ENCODE peak calls at places on chromosomes 6 and 20, in six cellular contexts. E is IMR-90; I is psoas muscle; B is heart right ventricle; H is heart left ventricle; G is CD8-positive, alpha-beta T cell. P is an unnamed sample.

GRCh38 chr20:53334861-53335260 is 258.8 kb downstream of the ZNF217 start:
- DNase-seq in H (no peak), B (no peak), E (no peak), I (no peak), G (no peak), P (no peak)

GRCh38 chr20:36932476-36933426 is 18.8 kb downstream of the SAMHD1 start:
- DNase-seq in E (peak; percentile 59), I (no peak), G (no peak), B (no peak), H (no peak), P (no peak)

GRCh38 chr6:41573268-41573667 is 27.1 kb downstream of the FOXP4 start:
- DNase-seq in B (no peak), G (no peak), H (no peak), I (no peak), E (no peak), P (no peak)

GRCh38 chr20:35312348-35312747 is 20.1 kb upstream of the FAM83C start:
- DNase-seq in E (peak; percentile 96), G (no peak), I (no peak), H (no peak), B (no peak), P (no peak)

GRCh38 chr6:146154197-146154596 is 125.3 kb downstream of the GRM1 start:
- DNase-seq in E (no peak), G (no peak), B (no peak), I (no peak), H (no peak), P (no peak)

GRCh38 chr6:27901801-27902200 is 10.4 kb downstream of the OR2B2 start:
- DNase-seq in H (no peak), G (no peak), E (no peak), B (no peak), I (no peak), P (no peak)

GRCh38 chr6:105192707-105193465 is 13.1 kb upstream of the POPDC3 start:
- DNase-seq in I (no peak), B (no peak), E (peak; percentile 78), G (no peak), H (no peak), P (no peak)

GRCh38 chr6:33822575-33823395 is 19.0 kb upstream of the MLN start:
- DNase-seq in I (no peak), E (no peak), B (no peak), G (no peak), H (no peak), P (no peak)

GRCh38 chr6:168877821-168878282 is 375.8 kb downstream of the THBS2 start:
- DNase-seq in I (no peak), H (no peak), G (no peak), E (no peak), B (no peak), P (no peak)

GRCh38 chr6:137089305-137089704 is 44.5 kb upstream of the IL20RA start:
- DNase-seq in B (no peak), E (no peak), G (no peak), I (no peak), H (no peak), P (no peak)

GRCh38 chr6:118660218-118660569 is 8.8 kb upstream of the CEP85L start:
- DNase-seq in H (no peak), E (no peak), B (peak; percentile 14), G (peak; percentile 29), I (no peak), P (no peak)

GRCh38 chr20:45010399-45010828 is 44.1 kb downstream of the STK4 start:
- DNase-seq in B (no peak), I (no peak), E (peak; percentile 95), H (no peak), G (no peak), P (no peak)

GRCh38 chr6:101226677-101227135 is 166.8 kb upstream of the GRIK2 start:
- DNase-seq in I (no peak), H (no peak), E (peak; percentile 3), G (no peak), B (no peak), P (no peak)

GRCh38 chr6:143110572-143110971 is 49.9 kb downstream of the AIG1 start:
- DNase-seq in G (no peak), B (no peak), E (peak; percentile 73), H (no peak), I (no peak), P (no peak)

GRCh38 chr6:72968704-72969103 is 256.6 kb downstream of the KHDC1L start:
- DNase-seq in B (no peak), H (no peak), G (no peak), I (no peak), E (peak; percentile 92), P (no peak)

GRCh38 chr6:52503344-52503747 is 73.5 kb downstream of the TRAM2 start:
- DNase-seq in I (no peak), G (no peak), E (no peak), H (peak; percentile 71), B (peak; percentile 37), P (peak; percentile 29)

GRCh38 chr6:39389372-39389767 is 66.9 kb upstream of the KCNK16 start:
- DNase-seq in G (no peak), E (no peak), B (no peak), I (no peak), H (no peak), P (no peak)

GRCh38 chr6:154373971-154374370 is 17.4 kb upstream of the IPCEF1 start:
- DNase-seq in H (no peak), B (no peak), I (no peak), E (no peak), G (no peak), P (no peak)

GRCh38 chr6:37547564-37548061 is 47.9 kb upstream of the CCDC167 start:
- DNase-seq in G (no peak), B (peak; percentile 34), H (no peak), I (no peak), E (peak; percentile 71), P (no peak)

GRCh38 chr6:113540491-113540890 is 316.7 kb upstream of the MARCKS start:
- DNase-seq in H (no peak), E (peak; percentile 43), G (no peak), B (no peak), I (no peak), P (no peak)

GRCh38 chr6:7058250-7058923 is 49.4 kb upstream of the RREB1 start:
- DNase-seq in G (no peak), B (no peak), I (peak; percentile 63), H (no peak), E (peak; percentile 98), P (no peak)

GRCh38 chr6:3884007-3884745 is 35.0 kb downstream of the FAM50B start:
- DNase-seq in H (no peak), I (no peak), B (no peak), G (no peak), E (peak; percentile 83), P (no peak)

GRCh38 chr6:2507016-2507415 is 243.7 kb downstream of the MYLK4 start:
- DNase-seq in G (no peak), B (no peak), I (no peak), H (no peak), E (no peak), P (no peak)

GRCh38 chr6:26232950-26233607 is 131.9 kb upstream of the BTN3A2 start:
- DNase-seq in G (no peak), B (no peak), H (no peak), E (peak; percentile 79), I (no peak), P (no peak)

GRCh38 chr6:26232306-26232949 is 132.6 kb upstream of the BTN3A2 start:
- DNase-seq in G (no peak), E (no peak), H (no peak), I (no peak), B (no peak), P (no peak)

GRCh38 chr6:26233608-26234420 is 131.2 kb upstream of the BTN3A2 start:
- DNase-seq in I (peak; percentile 57), G (peak; percentile 50), H (peak; percentile 60), E (peak; percentile 63), B (peak; percentile 37), P (no peak)

GRCh38 chr6:26234421-26235239 is 130.4 kb upstream of the BTN3A2 start:
- DNase-seq in E (peak; percentile 84), I (peak; percentile 64), G (peak; percentile 55), B (peak; percentile 54), H (peak; percentile 70), P (no peak)

DNA sequence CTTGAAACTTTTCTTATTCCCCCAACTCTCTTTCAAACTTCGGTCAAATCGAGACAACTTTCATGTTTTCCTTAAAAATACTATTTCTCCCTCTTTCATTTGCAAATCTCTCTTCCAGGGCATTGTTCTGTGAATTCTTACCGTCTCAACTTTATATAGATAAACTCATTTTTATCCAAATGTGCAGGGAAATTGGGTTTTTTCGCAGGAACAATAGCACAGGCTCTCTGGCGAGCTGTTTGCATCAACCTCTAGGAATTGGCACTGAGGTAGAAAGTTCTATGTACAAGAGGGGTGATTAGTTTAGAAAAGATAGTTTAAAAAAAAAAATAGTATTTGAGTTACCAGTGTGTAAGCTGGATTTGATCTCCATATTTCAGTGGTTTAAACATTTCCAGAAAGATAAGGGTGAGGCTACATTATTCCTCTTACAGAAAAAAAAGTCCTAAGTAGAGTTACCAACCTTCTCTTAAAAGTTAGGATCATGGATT is 129.7 kb upstream of the BTN3A2 start:
- DNase-seq in B (no peak), G (no peak), H (no peak), I (no peak), E (no peak), P (no peak)
- H3K27ac ChIP-seq in B (no peak overlapping the region), G (peak overlapping the region; percentile 92), H (peak overlapping the region; percentile 69), I (no peak overlapping the region), E (peak overlapping the region; percentile 56), P (no peak overlapping the region)

GRCh38 chr20:60087563-60088105 is 129.4 kb downstream of the CDH26 start:
- DNase-seq in B (no peak), I (no peak), E (no peak), H (peak; percentile 69), G (no peak), P (no peak)

GRCh38 chr20:60088236-60088635 is 130.0 kb downstream of the CDH26 start:
- DNase-seq in G (no peak), E (no peak), B (no peak), I (no peak), H (no peak), P (no peak)

GRCh38 chr20:60091284-60091683 is 133.1 kb downstream of the CDH26 start:
- DNase-seq in I (no peak), G (no peak), E (no peak), B (no peak), H (no peak), P (no peak)

GRCh38 chr20:60085551-60086132 is 127.4 kb downstream of the CDH26 start:
- DNase-seq in E (no peak), H (no peak), B (no peak), G (no peak), I (no peak), P (no peak)

GRCh38 chr20:60086936-60087562 is 128.8 kb downstream of the CDH26 start:
- DNase-seq in B (no peak), H (no peak), E (no peak), I (no peak), G (no peak), P (no peak)
- H3K4me3 ChIP-seq in B (peak overlapping the region; percentile 24), H (peak overlapping the region; percentile 27), E (no peak overlapping the region), I (peak overlapping the region; percentile 59), G (no peak overlapping the region), P (no peak overlapping the region)

DNA sequence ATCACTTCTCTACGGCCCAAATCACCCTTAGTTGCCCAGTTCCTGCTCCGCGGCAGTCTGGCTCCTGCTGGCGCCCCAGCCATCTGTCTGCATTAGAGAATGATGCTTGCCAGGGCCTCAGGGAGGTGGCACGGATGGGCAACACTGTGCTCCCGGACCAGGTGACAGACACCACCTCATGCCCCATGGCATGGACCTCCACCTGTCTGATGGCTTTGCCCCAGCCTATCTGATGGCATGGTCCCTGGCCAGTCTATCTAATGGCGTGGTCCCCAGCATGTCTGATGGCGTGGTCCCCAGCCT is 18.8 kb upstream of the MRGBP start:
- DNase-seq in G (no peak), I (no peak), E (no peak), H (no peak), B (no peak), P (no peak)
- H3K27ac ChIP-seq in G (no peak overlapping the region), I (no peak overlapping the region), E (no peak overlapping the region), H (no peak overlapping the region), B (no peak overlapping the region), P (no peak overlapping the region)

GRCh38 chr6:159959976-159960384 is 8.9 kb upstream of the IGF2R start:
- DNase-seq in G (no peak), E (peak; percentile 58), B (peak; percentile 77), H (no peak), I (no peak), P (no peak)
- H3K4me3 ChIP-seq in G (no peak overlapping the region), E (no peak overlapping the region), B (no peak overlapping the region), H (no peak overlapping the region), I (no peak overlapping the region), P (no peak overlapping the region)

P was measured in pancreas.